ENCODE peak calls at places on chromosomes 3 and 15, in four cellular contexts. One of them, this sample, is unnamed.

GRCh38 chr3:46902188-46902631 is 24.7 kb downstream of the PTH1R start:
- DNase-seq in fibroblast of the aortic adventitia: no peak
- DNase-seq in heart right ventricle: no peak
- DNase-seq in HL-60: no peak
- DNase-seq in this sample: no peak

GRCh38 chr3:123815981-123816380 is 68.2 kb downstream of the MYLK start:
- DNase-seq in fibroblast of the aortic adventitia: no peak
- DNase-seq in heart right ventricle: no peak
- DNase-seq in HL-60: no peak
- DNase-seq in this sample: no peak

GRCh38 chr15:31461911-31462480 is 135.4 kb downstream of the KLF13 start:
- DNase-seq in fibroblast of the aortic adventitia: no peak
- DNase-seq in heart right ventricle: no peak
- DNase-seq in HL-60: no peak
- DNase-seq in this sample: no peak

GRCh38 chr3:45031531-45031930 is 5.4 kb downstream of the CLEC3B start:
- DNase-seq in fibroblast of the aortic adventitia: no peak
- DNase-seq in heart right ventricle: no peak
- DNase-seq in HL-60: no peak
- DNase-seq in this sample: no peak

GRCh38 chr3:197085137-197085536 is 55.5 kb upstream of the MELTF start:
- DNase-seq in fibroblast of the aortic adventitia: no peak
- DNase-seq in heart right ventricle: no peak
- DNase-seq in HL-60: no peak
- DNase-seq in this sample: no peak

GRCh38 chr3:45972534-45973402 is 22.9 kb downstream of the FYCO1 start:
- DNase-seq in fibroblast of the aortic adventitia: peak; percentile 92
- DNase-seq in heart right ventricle: no peak
- DNase-seq in HL-60: peak; percentile 95
- DNase-seq in this sample: peak; percentile 92

GRCh38 chr15:76929011-76929760 is 2.4 kb upstream of the RCN2 start:
- DNase-seq in fibroblast of the aortic adventitia: no peak
- DNase-seq in heart right ventricle: no peak
- DNase-seq in HL-60: no peak
- DNase-seq in this sample: no peak

GRCh38 chr15:61364871-61365270 is 135.8 kb upstream of the RORA start:
- DNase-seq in fibroblast of the aortic adventitia: no peak
- DNase-seq in heart right ventricle: no peak
- DNase-seq in HL-60: no peak
- DNase-seq in this sample: no peak

GRCh38 chr3:166013073-166013679 is 176.0 kb upstream of the BCHE start:
- DNase-seq in fibroblast of the aortic adventitia: peak; percentile 53
- DNase-seq in heart right ventricle: no peak
- DNase-seq in HL-60: peak; percentile 18
- DNase-seq in this sample: peak; percentile 58

GRCh38 chr3:64109438-64109837 is 86.1 kb upstream of the PSMD6 start:
- DNase-seq in fibroblast of the aortic adventitia: no peak
- DNase-seq in heart right ventricle: no peak
- DNase-seq in HL-60: no peak
- DNase-seq in this sample: no peak

GRCh38 chr3:27758083-27758482 is 36.0 kb upstream of the EOMES start:
- DNase-seq in fibroblast of the aortic adventitia: peak; percentile 59
- DNase-seq in heart right ventricle: no peak
- DNase-seq in HL-60: no peak
- DNase-seq in this sample: peak; percentile 74

GRCh38 chr3:150925751-150926201 is 20.5 kb upstream of the MINDY4B start:
- DNase-seq in fibroblast of the aortic adventitia: no peak
- DNase-seq in heart right ventricle: peak; percentile 34
- DNase-seq in HL-60: peak; percentile 63
- DNase-seq in this sample: peak; percentile 20

DNA sequence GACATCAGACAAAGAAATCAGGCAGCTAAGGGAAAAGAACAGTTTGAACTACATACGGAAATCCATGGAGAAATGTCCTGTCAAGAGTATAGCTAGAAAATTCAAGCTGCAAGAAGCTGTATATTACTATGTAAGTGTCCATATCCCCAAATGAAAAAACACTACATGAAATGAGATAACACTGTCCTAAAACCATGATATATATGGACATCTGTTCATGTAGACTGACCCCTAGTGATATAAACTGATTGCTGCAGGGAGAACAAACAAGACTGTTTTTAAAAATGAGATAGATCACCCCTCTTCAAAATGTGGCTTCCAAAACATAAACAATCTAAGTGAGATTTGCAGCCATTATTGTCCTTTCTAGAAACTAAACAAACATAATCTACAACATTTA is 985.6 kb downstream of the EPHA3 start:
- DNase-seq in fibroblast of the aortic adventitia: peak; percentile 16
- DNase-seq in heart right ventricle: no peak
- DNase-seq in HL-60: no peak
- DNase-seq in this sample: peak; percentile 40
- TF ChIP-seq CTCF in fibroblast of the aortic adventitia: peak; percentile 38
- TF ChIP-seq CTCF in heart right ventricle: peak; percentile 61
- TF ChIP-seq CTCF in HL-60: peak; percentile 38
- TF ChIP-seq CTCF in this sample: peak; percentile 67

GRCh38 chr3:69052567-69052898 is 400 bp upstream of the TMF1 start:
- DNase-seq in fibroblast of the aortic adventitia: no peak
- DNase-seq in heart right ventricle: no peak
- DNase-seq in HL-60: no peak
- DNase-seq in this sample: no peak
- H3K4me3 ChIP-seq in fibroblast of the aortic adventitia: peak overlapping the region; percentile 93
- H3K4me3 ChIP-seq in heart right ventricle: peak overlapping the region; percentile 82
- H3K4me3 ChIP-seq in HL-60: peak overlapping the region; percentile 33
- H3K4me3 ChIP-seq in this sample: peak overlapping the region; percentile 85

GRCh38 chr3:185988080-185988815 is 50.4 kb upstream of the TRA2B start:
- DNase-seq in fibroblast of the aortic adventitia: no peak
- DNase-seq in heart right ventricle: no peak
- DNase-seq in HL-60: no peak
- DNase-seq in this sample: no peak
- TF ChIP-seq CTCF in fibroblast of the aortic adventitia: no peak
- TF ChIP-seq CTCF in heart right ventricle: no peak
- TF ChIP-seq CTCF in HL-60: no peak
- TF ChIP-seq CTCF in this sample: no peak

DNA sequence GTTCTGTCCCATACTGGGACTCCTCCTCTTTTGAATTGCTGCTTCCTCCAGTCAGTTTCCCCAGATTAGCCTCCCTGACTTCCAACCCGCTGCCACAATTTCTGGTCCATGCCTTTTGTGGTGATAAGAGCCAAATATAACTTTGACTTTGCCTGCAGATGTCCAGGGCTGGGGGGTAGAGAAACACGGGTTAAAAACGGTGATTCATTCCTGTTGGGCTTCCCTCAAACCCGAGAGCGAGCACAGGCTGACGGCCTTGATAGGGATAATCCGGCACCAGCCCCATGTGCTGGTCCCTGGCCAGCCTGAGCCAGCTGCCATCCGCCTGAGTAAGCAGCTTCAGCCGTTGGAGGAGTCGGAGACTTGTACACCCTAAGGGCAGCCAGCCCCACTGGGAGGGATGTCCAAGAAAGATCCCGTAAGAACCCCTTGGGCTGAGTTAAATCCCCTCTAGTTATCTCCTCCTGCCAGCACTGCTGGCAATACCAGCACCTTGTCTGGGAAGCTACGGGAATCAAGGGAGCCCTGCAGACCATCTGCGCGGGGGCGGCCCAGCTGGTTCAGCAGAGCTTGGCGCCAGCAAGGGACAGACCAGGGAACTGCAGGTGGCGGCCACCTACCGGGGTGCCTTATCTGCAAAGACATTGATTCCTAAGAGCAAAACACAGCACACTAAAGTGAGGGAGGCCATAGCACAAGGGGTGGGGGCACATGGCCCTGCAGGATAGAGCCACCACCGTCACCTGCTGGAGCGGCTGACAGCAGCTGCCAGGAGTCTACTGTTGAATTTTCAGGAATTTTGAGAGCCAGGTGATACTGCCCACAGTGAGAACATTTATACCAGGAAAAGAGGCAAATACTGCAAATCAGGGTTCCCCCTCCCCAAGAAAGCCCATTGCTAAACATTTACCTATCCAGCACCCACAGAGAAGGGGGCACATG is 18.1 kb downstream of the CSPG4 start:
- DNase-seq in fibroblast of the aortic adventitia: peak; percentile 97
- DNase-seq in heart right ventricle: peak; percentile 75
- DNase-seq in HL-60: no peak
- DNase-seq in this sample: peak; percentile 95
- H3K4me3 ChIP-seq in fibroblast of the aortic adventitia: no peak overlapping the region
- H3K4me3 ChIP-seq in heart right ventricle: peak overlapping the region; percentile 17
- H3K4me3 ChIP-seq in HL-60: no peak overlapping the region
- H3K4me3 ChIP-seq in this sample: no peak overlapping the region

GRCh38 chr15:67533873-67534272 is 8.6 kb upstream of the MAP2K5 start:
- DNase-seq in fibroblast of the aortic adventitia: no peak
- DNase-seq in heart right ventricle: no peak
- DNase-seq in HL-60: no peak
- DNase-seq in this sample: no peak
- TF ChIP-seq CTCF in fibroblast of the aortic adventitia: no peak
- TF ChIP-seq CTCF in heart right ventricle: no peak
- TF ChIP-seq CTCF in HL-60: no peak
- TF ChIP-seq CTCF in this sample: no peak

GRCh38 chr3:67015702-67016500 is 17.8 kb downstream of the KBTBD8 start:
- DNase-seq in fibroblast of the aortic adventitia: no peak
- DNase-seq in heart right ventricle: no peak
- DNase-seq in HL-60: no peak
- DNase-seq in this sample: peak; percentile 23

GRCh38 chr3:67016522-67017080 is 18.5 kb downstream of the KBTBD8 start:
- DNase-seq in fibroblast of the aortic adventitia: no peak
- DNase-seq in heart right ventricle: no peak
- DNase-seq in HL-60: no peak
- DNase-seq in this sample: no peak

GRCh38 chr3:67018105-67018788 is 20.1 kb downstream of the KBTBD8 start:
- DNase-seq in fibroblast of the aortic adventitia: peak; percentile 44
- DNase-seq in heart right ventricle: peak; percentile 44
- DNase-seq in HL-60: no peak
- DNase-seq in this sample: peak; percentile 62

GRCh38 chr3:67018789-67019525 is 20.9 kb downstream of the KBTBD8 start:
- DNase-seq in fibroblast of the aortic adventitia: no peak
- DNase-seq in heart right ventricle: no peak
- DNase-seq in HL-60: no peak
- DNase-seq in this sample: no peak

GRCh38 chr3:67017211-67017610 is 19.1 kb downstream of the KBTBD8 start:
- DNase-seq in fibroblast of the aortic adventitia: peak; percentile 81
- DNase-seq in heart right ventricle: no peak
- DNase-seq in HL-60: no peak
- DNase-seq in this sample: peak; percentile 52
- H3K4me3 ChIP-seq in fibroblast of the aortic adventitia: no peak overlapping the region
- H3K4me3 ChIP-seq in heart right ventricle: no peak overlapping the region
- H3K4me3 ChIP-seq in HL-60: no peak overlapping the region
- H3K4me3 ChIP-seq in this sample: no peak overlapping the region

DNA sequence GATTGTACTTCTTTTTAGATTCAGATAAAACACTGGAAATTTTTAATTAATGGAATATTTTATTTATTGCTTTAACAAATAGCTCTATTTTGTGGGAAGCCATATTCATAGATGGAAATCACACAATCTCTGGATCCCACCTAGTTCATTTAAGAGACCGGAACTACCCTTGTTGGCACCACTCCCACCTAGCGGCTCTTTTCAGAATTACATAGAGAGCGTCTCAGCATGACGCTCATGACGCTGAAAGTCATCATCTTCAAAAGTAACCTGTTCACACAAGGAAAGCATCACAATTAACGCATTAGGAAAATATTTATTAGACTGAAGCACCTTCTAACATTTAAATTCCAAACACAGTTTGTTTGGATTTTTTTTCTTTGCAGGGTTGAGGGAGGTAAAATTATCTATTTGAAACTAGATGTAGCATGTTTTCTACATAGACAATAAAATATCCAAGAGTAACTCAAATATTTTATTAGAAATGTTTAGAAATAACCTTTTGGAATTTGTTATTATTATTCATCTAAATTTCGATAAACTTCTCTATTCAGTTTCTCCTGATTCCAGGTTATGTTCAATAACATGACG is 214.9 kb upstream of the ARRDC4 start:
- DNase-seq in fibroblast of the aortic adventitia: peak; percentile 5
- DNase-seq in heart right ventricle: no peak
- DNase-seq in HL-60: peak; percentile 56
- DNase-seq in this sample: peak; percentile 21
- TF ChIP-seq CTCF in fibroblast of the aortic adventitia: peak; percentile 49
- TF ChIP-seq CTCF in heart right ventricle: peak; percentile 72
- TF ChIP-seq CTCF in HL-60: peak; percentile 64
- TF ChIP-seq CTCF in this sample: peak; percentile 52